ENCODE peak calls at places on chromosome 22, in eight cellular contexts. One of them, this sample, is unnamed.
A peak's percentile ranks its signal among the peaks of the same experiment; 100 is the strongest.

GRCh38 chr22:17098379-17098819 is 13.6 kb downstream of the IL17RA start:
- DNase-seq in KG1: peak; percentile 40
- DNase-seq in NCI-H1092: no peak
- DNase-seq in HEK293T: no peak
- DNase-seq in left ventricle myocardium inferior: no peak
- DNase-seq in effector CD8-positive, alpha-beta T cell: no peak
- DNase-seq in CD4-positive, alpha-beta memory T cell: peak; percentile 40
- DNase-seq in activated effector memory CD4-positive, alpha-beta T cell treated with Interleukin-2 at 50 U/mL for 16 hours: peak; percentile 14
- DNase-seq in this sample: no peak

GRCh38 chr22:26916236-26916635 is 258.8 kb downstream of the MIAT start:
- DNase-seq in KG1: no peak
- DNase-seq in NCI-H1092: no peak
- DNase-seq in HEK293T: no peak
- DNase-seq in left ventricle myocardium inferior: no peak
- DNase-seq in effector CD8-positive, alpha-beta T cell: no peak
- DNase-seq in CD4-positive, alpha-beta memory T cell: no peak
- DNase-seq in activated effector memory CD4-positive, alpha-beta T cell treated with Interleukin-2 at 50 U/mL for 16 hours: no peak
- DNase-seq in this sample: no peak

GRCh38 chr22:25113316-25113721 is 86.3 kb upstream of the CRYBB3 start:
- DNase-seq in KG1: no peak
- DNase-seq in NCI-H1092: no peak
- DNase-seq in HEK293T: no peak
- DNase-seq in left ventricle myocardium inferior: no peak
- DNase-seq in effector CD8-positive, alpha-beta T cell: no peak
- DNase-seq in CD4-positive, alpha-beta memory T cell: no peak
- DNase-seq in activated effector memory CD4-positive, alpha-beta T cell treated with Interleukin-2 at 50 U/mL for 16 hours: no peak
- DNase-seq in this sample: no peak

GRCh38 chr22:29257751-29258181 is 10.0 kb downstream of the RHBDD3 start:
- DNase-seq in KG1: no peak
- DNase-seq in NCI-H1092: no peak
- DNase-seq in HEK293T: no peak
- DNase-seq in left ventricle myocardium inferior: no peak
- DNase-seq in effector CD8-positive, alpha-beta T cell: no peak
- DNase-seq in CD4-positive, alpha-beta memory T cell: no peak
- DNase-seq in activated effector memory CD4-positive, alpha-beta T cell treated with Interleukin-2 at 50 U/mL for 16 hours: no peak
- DNase-seq in this sample: no peak

GRCh38 chr22:48523091-48523490 is 1304.6 kb downstream of the BRD1 start:
- DNase-seq in KG1: no peak
- DNase-seq in NCI-H1092: no peak
- DNase-seq in HEK293T: no peak
- DNase-seq in left ventricle myocardium inferior: no peak
- DNase-seq in effector CD8-positive, alpha-beta T cell: no peak
- DNase-seq in CD4-positive, alpha-beta memory T cell: no peak
- DNase-seq in activated effector memory CD4-positive, alpha-beta T cell treated with Interleukin-2 at 50 U/mL for 16 hours: no peak
- DNase-seq in this sample: no peak

GRCh38 chr22:42065408-42066132 is 5.0 kb downstream of the NAGA start:
- DNase-seq in KG1: no peak
- DNase-seq in NCI-H1092: no peak
- DNase-seq in HEK293T: no peak
- DNase-seq in left ventricle myocardium inferior: no peak
- DNase-seq in effector CD8-positive, alpha-beta T cell: no peak
- DNase-seq in CD4-positive, alpha-beta memory T cell: no peak
- DNase-seq in activated effector memory CD4-positive, alpha-beta T cell treated with Interleukin-2 at 50 U/mL for 16 hours: no peak
- DNase-seq in this sample: no peak

GRCh38 chr22:23536821-23537345 is 43.2 kb downstream of the IGLL1 start:
- DNase-seq in KG1: no peak
- DNase-seq in NCI-H1092: no peak
- DNase-seq in HEK293T: no peak
- DNase-seq in left ventricle myocardium inferior: no peak
- DNase-seq in effector CD8-positive, alpha-beta T cell: no peak
- DNase-seq in CD4-positive, alpha-beta memory T cell: no peak
- DNase-seq in activated effector memory CD4-positive, alpha-beta T cell treated with Interleukin-2 at 50 U/mL for 16 hours: no peak
- DNase-seq in this sample: no peak

GRCh38 chr22:37639771-37640590 is 512 bp downstream of the SH3BP1 start:
- DNase-seq in KG1: no peak
- DNase-seq in NCI-H1092: no peak
- DNase-seq in HEK293T: no peak
- DNase-seq in left ventricle myocardium inferior: no peak
- DNase-seq in effector CD8-positive, alpha-beta T cell: peak; percentile 25
- DNase-seq in CD4-positive, alpha-beta memory T cell: no peak
- DNase-seq in activated effector memory CD4-positive, alpha-beta T cell treated with Interleukin-2 at 50 U/mL for 16 hours: no peak
- DNase-seq in this sample: no peak

GRCh38 chr22:23062616-23063538 is 7.4 kb upstream of the GNAZ start:
- DNase-seq in KG1: no peak
- DNase-seq in NCI-H1092: no peak
- DNase-seq in HEK293T: no peak
- DNase-seq in left ventricle myocardium inferior: no peak
- DNase-seq in effector CD8-positive, alpha-beta T cell: no peak
- DNase-seq in CD4-positive, alpha-beta memory T cell: no peak
- DNase-seq in activated effector memory CD4-positive, alpha-beta T cell treated with Interleukin-2 at 50 U/mL for 16 hours: no peak
- DNase-seq in this sample: no peak

GRCh38 chr22:47552024-47552423 is 789.6 kb downstream of the TBC1D22A start:
- DNase-seq in KG1: no peak
- DNase-seq in NCI-H1092: no peak
- DNase-seq in HEK293T: no peak
- DNase-seq in left ventricle myocardium inferior: no peak
- DNase-seq in effector CD8-positive, alpha-beta T cell: no peak
- DNase-seq in CD4-positive, alpha-beta memory T cell: no peak
- DNase-seq in activated effector memory CD4-positive, alpha-beta T cell treated with Interleukin-2 at 50 U/mL for 16 hours: no peak
- DNase-seq in this sample: no peak

GRCh38 chr22:26342719-26343449 is 86.2 kb upstream of the ASPHD2 start:
- DNase-seq in KG1: no peak
- DNase-seq in NCI-H1092: no peak
- DNase-seq in HEK293T: no peak
- DNase-seq in left ventricle myocardium inferior: no peak
- DNase-seq in effector CD8-positive, alpha-beta T cell: no peak
- DNase-seq in CD4-positive, alpha-beta memory T cell: no peak
- DNase-seq in activated effector memory CD4-positive, alpha-beta T cell treated with Interleukin-2 at 50 U/mL for 16 hours: no peak
- DNase-seq in this sample: no peak

GRCh38 chr22:17774206-17774927 is at the start of gene BID:
- DNase-seq in KG1: no peak
- DNase-seq in NCI-H1092: no peak
- DNase-seq in HEK293T: peak; percentile 54
- DNase-seq in left ventricle myocardium inferior: peak; percentile 68
- DNase-seq in effector CD8-positive, alpha-beta T cell: peak; percentile 17
- DNase-seq in CD4-positive, alpha-beta memory T cell: peak; percentile 38
- DNase-seq in activated effector memory CD4-positive, alpha-beta T cell treated with Interleukin-2 at 50 U/mL for 16 hours: peak; percentile 36
- DNase-seq in this sample: peak; percentile 24

GRCh38 chr22:19707347-19708322 is 6.7 kb upstream of the SEPTIN5 start:
- DNase-seq in KG1: no peak
- DNase-seq in NCI-H1092: no peak
- DNase-seq in HEK293T: no peak
- DNase-seq in left ventricle myocardium inferior: no peak
- DNase-seq in effector CD8-positive, alpha-beta T cell: no peak
- DNase-seq in CD4-positive, alpha-beta memory T cell: no peak
- DNase-seq in activated effector memory CD4-positive, alpha-beta T cell treated with Interleukin-2 at 50 U/mL for 16 hours: no peak
- DNase-seq in this sample: no peak

GRCh38 chr22:25492950-25493790 is 71.3 kb upstream of the GRK3 start:
- DNase-seq in KG1: peak; percentile 14
- DNase-seq in NCI-H1092: peak; percentile 68
- DNase-seq in HEK293T: no peak
- DNase-seq in left ventricle myocardium inferior: no peak
- DNase-seq in effector CD8-positive, alpha-beta T cell: no peak
- DNase-seq in CD4-positive, alpha-beta memory T cell: no peak
- DNase-seq in activated effector memory CD4-positive, alpha-beta T cell treated with Interleukin-2 at 50 U/mL for 16 hours: no peak
- DNase-seq in this sample: no peak

GRCh38 chr22:33883961-33884808 is 36.1 kb downstream of the LARGE1 start:
- DNase-seq in KG1: no peak
- DNase-seq in NCI-H1092: no peak
- DNase-seq in HEK293T: no peak
- DNase-seq in left ventricle myocardium inferior: peak; percentile 25
- DNase-seq in effector CD8-positive, alpha-beta T cell: no peak
- DNase-seq in CD4-positive, alpha-beta memory T cell: no peak
- DNase-seq in activated effector memory CD4-positive, alpha-beta T cell treated with Interleukin-2 at 50 U/mL for 16 hours: no peak
- DNase-seq in this sample: no peak

GRCh38 chr22:22388055-22388454 is 120.5 kb downstream of the ZNF280B start:
- DNase-seq in KG1: no peak
- DNase-seq in NCI-H1092: no peak
- DNase-seq in HEK293T: no peak
- DNase-seq in left ventricle myocardium inferior: no peak
- DNase-seq in effector CD8-positive, alpha-beta T cell: no peak
- DNase-seq in CD4-positive, alpha-beta memory T cell: no peak
- DNase-seq in activated effector memory CD4-positive, alpha-beta T cell treated with Interleukin-2 at 50 U/mL for 16 hours: no peak
- DNase-seq in this sample: no peak

GRCh38 chr22:46632646-46633249 is 12.6 kb downstream of the GRAMD4 start:
- DNase-seq in KG1: no peak
- DNase-seq in NCI-H1092: no peak
- DNase-seq in HEK293T: no peak
- DNase-seq in left ventricle myocardium inferior: no peak
- DNase-seq in effector CD8-positive, alpha-beta T cell: no peak
- DNase-seq in CD4-positive, alpha-beta memory T cell: no peak
- DNase-seq in activated effector memory CD4-positive, alpha-beta T cell treated with Interleukin-2 at 50 U/mL for 16 hours: no peak
- DNase-seq in this sample: no peak

GRCh38 chr22:46976130-46976529 is 213.7 kb downstream of the TBC1D22A start:
- DNase-seq in KG1: no peak
- DNase-seq in NCI-H1092: no peak
- DNase-seq in HEK293T: no peak
- DNase-seq in left ventricle myocardium inferior: no peak
- DNase-seq in effector CD8-positive, alpha-beta T cell: no peak
- DNase-seq in CD4-positive, alpha-beta memory T cell: no peak
- DNase-seq in activated effector memory CD4-positive, alpha-beta T cell treated with Interleukin-2 at 50 U/mL for 16 hours: no peak
- DNase-seq in this sample: no peak

GRCh38 chr22:45907996-45908395 is 69.0 kb downstream of the WNT7B start:
- DNase-seq in KG1: no peak
- DNase-seq in NCI-H1092: no peak
- DNase-seq in HEK293T: no peak
- DNase-seq in left ventricle myocardium inferior: no peak
- DNase-seq in effector CD8-positive, alpha-beta T cell: no peak
- DNase-seq in CD4-positive, alpha-beta memory T cell: no peak
- DNase-seq in activated effector memory CD4-positive, alpha-beta T cell treated with Interleukin-2 at 50 U/mL for 16 hours: no peak
- DNase-seq in this sample: no peak

GRCh38 chr22:27987557-27987956 is 68.5 kb upstream of the PITPNB start:
- DNase-seq in KG1: no peak
- DNase-seq in NCI-H1092: no peak
- DNase-seq in HEK293T: no peak
- DNase-seq in left ventricle myocardium inferior: no peak
- DNase-seq in effector CD8-positive, alpha-beta T cell: no peak
- DNase-seq in CD4-positive, alpha-beta memory T cell: no peak
- DNase-seq in activated effector memory CD4-positive, alpha-beta T cell treated with Interleukin-2 at 50 U/mL for 16 hours: no peak
- DNase-seq in this sample: no peak

GRCh38 chr22:42296381-42296853 is 26.0 kb upstream of the TCF20 start:
- DNase-seq in KG1: no peak
- DNase-seq in NCI-H1092: peak; percentile 95
- DNase-seq in HEK293T: no peak
- DNase-seq in left ventricle myocardium inferior: peak; percentile 51
- DNase-seq in effector CD8-positive, alpha-beta T cell: peak; percentile 11
- DNase-seq in CD4-positive, alpha-beta memory T cell: no peak
- DNase-seq in activated effector memory CD4-positive, alpha-beta T cell treated with Interleukin-2 at 50 U/mL for 16 hours: no peak
- DNase-seq in this sample: no peak

GRCh38 chr22:17817511-17818065 is 43.3 kb upstream of the BID start:
- DNase-seq in KG1: no peak
- DNase-seq in NCI-H1092: no peak
- DNase-seq in HEK293T: no peak
- DNase-seq in left ventricle myocardium inferior: no peak
- DNase-seq in effector CD8-positive, alpha-beta T cell: no peak
- DNase-seq in CD4-positive, alpha-beta memory T cell: no peak
- DNase-seq in activated effector memory CD4-positive, alpha-beta T cell treated with Interleukin-2 at 50 U/mL for 16 hours: no peak
- DNase-seq in this sample: no peak

GRCh38 chr22:47013861-47014635 is 251.6 kb downstream of the TBC1D22A start:
- DNase-seq in KG1: no peak
- DNase-seq in NCI-H1092: no peak
- DNase-seq in HEK293T: no peak
- DNase-seq in left ventricle myocardium inferior: no peak
- DNase-seq in effector CD8-positive, alpha-beta T cell: no peak
- DNase-seq in CD4-positive, alpha-beta memory T cell: no peak
- DNase-seq in activated effector memory CD4-positive, alpha-beta T cell treated with Interleukin-2 at 50 U/mL for 16 hours: no peak
- DNase-seq in this sample: no peak

GRCh38 chr22:48824673-48825651 is 1002.7 kb downstream of the BRD1 start:
- DNase-seq in KG1: no peak
- DNase-seq in NCI-H1092: no peak
- DNase-seq in HEK293T: no peak
- DNase-seq in left ventricle myocardium inferior: no peak
- DNase-seq in effector CD8-positive, alpha-beta T cell: no peak
- DNase-seq in CD4-positive, alpha-beta memory T cell: no peak
- DNase-seq in activated effector memory CD4-positive, alpha-beta T cell treated with Interleukin-2 at 50 U/mL for 16 hours: no peak
- DNase-seq in this sample: no peak

GRCh38 chr22:49614966-49615965 is 212.4 kb downstream of the BRD1 start:
- DNase-seq in KG1: no peak
- DNase-seq in NCI-H1092: no peak
- DNase-seq in HEK293T: no peak
- DNase-seq in left ventricle myocardium inferior: peak; percentile 7
- DNase-seq in effector CD8-positive, alpha-beta T cell: no peak
- DNase-seq in CD4-positive, alpha-beta memory T cell: no peak
- DNase-seq in activated effector memory CD4-positive, alpha-beta T cell treated with Interleukin-2 at 50 U/mL for 16 hours: no peak
- DNase-seq in this sample: no peak

GRCh38 chr22:42064629-42065028 is 6.0 kb downstream of the NAGA start:
- DNase-seq in KG1: no peak
- DNase-seq in NCI-H1092: no peak
- DNase-seq in HEK293T: no peak
- DNase-seq in left ventricle myocardium inferior: no peak
- DNase-seq in effector CD8-positive, alpha-beta T cell: no peak
- DNase-seq in CD4-positive, alpha-beta memory T cell: no peak
- DNase-seq in activated effector memory CD4-positive, alpha-beta T cell treated with Interleukin-2 at 50 U/mL for 16 hours: no peak
- DNase-seq in this sample: no peak